ENCODE peak calls at places on chromosomes 11 and 22, in seven cellular contexts. One of them, this sample, is unnamed.

GRCh38 chr11:101860694-101861371 is 54.0 kb upstream of the CEP126 start:
- DNase-seq in stimulated activated CD4-positive, alpha-beta T cell treated with anti-CD3 and anti-CD28 coated beads, Interleukin-12 subunit alpha, Interleukin-12 subunit beta, amount 100 ng/mL, for 24 hours: no peak
- DNase-seq in substantia nigra: no peak
- DNase-seq in foreskin fibroblast: peak
- DNase-seq in LoVo: peak
- DNase-seq in sciatic nerve: no peak
- DNase-seq in stimulated activated effector memory CD8-positive, alpha-beta T cell treated with anti-CD3 and anti-CD28 coated beads, Interleukin-12 subunit alpha, Interleukin-12 subunit beta, amount 100 ng/mL, for 72 hours: no peak
- DNase-seq in this sample: peak

GRCh38 chr22:44574057-44574456 is 76.0 kb upstream of the RTL6 start:
- DNase-seq in sciatic nerve: peak
- DNase-seq in stimulated activated CD4-positive, alpha-beta T cell treated with anti-CD3 and anti-CD28 coated beads, Interleukin-12 subunit alpha, Interleukin-12 subunit beta, amount 100 ng/mL, for 24 hours: no peak
- DNase-seq in stimulated activated effector memory CD8-positive, alpha-beta T cell treated with anti-CD3 and anti-CD28 coated beads, Interleukin-12 subunit alpha, Interleukin-12 subunit beta, amount 100 ng/mL, for 72 hours: no peak
- DNase-seq in LoVo: peak
- DNase-seq in substantia nigra: no peak
- DNase-seq in foreskin fibroblast: peak
- DNase-seq in this sample: no peak

GRCh38 chr22:35205956-35206355 is 51.3 kb upstream of the HMGXB4 start:
- DNase-seq in stimulated activated effector memory CD8-positive, alpha-beta T cell treated with anti-CD3 and anti-CD28 coated beads, Interleukin-12 subunit alpha, Interleukin-12 subunit beta, amount 100 ng/mL, for 72 hours: no peak
- DNase-seq in foreskin fibroblast: peak
- DNase-seq in sciatic nerve: no peak
- DNase-seq in stimulated activated CD4-positive, alpha-beta T cell treated with anti-CD3 and anti-CD28 coated beads, Interleukin-12 subunit alpha, Interleukin-12 subunit beta, amount 100 ng/mL, for 24 hours: no peak
- DNase-seq in LoVo: no peak
- DNase-seq in substantia nigra: no peak
- DNase-seq in this sample: no peak

GRCh38 chr11:125373426-125374391 is 122.4 kb downstream of the FEZ1 start:
- DNase-seq in foreskin fibroblast: no peak
- DNase-seq in sciatic nerve: no peak
- DNase-seq in stimulated activated CD4-positive, alpha-beta T cell treated with anti-CD3 and anti-CD28 coated beads, Interleukin-12 subunit alpha, Interleukin-12 subunit beta, amount 100 ng/mL, for 24 hours: no peak
- DNase-seq in LoVo: no peak
- DNase-seq in substantia nigra: no peak
- DNase-seq in stimulated activated effector memory CD8-positive, alpha-beta T cell treated with anti-CD3 and anti-CD28 coated beads, Interleukin-12 subunit alpha, Interleukin-12 subunit beta, amount 100 ng/mL, for 72 hours: no peak
- DNase-seq in this sample: no peak

GRCh38 chr22:40401532-40401931 is 31.1 kb downstream of the SGSM3 start:
- DNase-seq in foreskin fibroblast: no peak
- DNase-seq in LoVo: no peak
- DNase-seq in stimulated activated effector memory CD8-positive, alpha-beta T cell treated with anti-CD3 and anti-CD28 coated beads, Interleukin-12 subunit alpha, Interleukin-12 subunit beta, amount 100 ng/mL, for 72 hours: peak
- DNase-seq in substantia nigra: no peak
- DNase-seq in sciatic nerve: peak
- DNase-seq in stimulated activated CD4-positive, alpha-beta T cell treated with anti-CD3 and anti-CD28 coated beads, Interleukin-12 subunit alpha, Interleukin-12 subunit beta, amount 100 ng/mL, for 24 hours: peak
- DNase-seq in this sample: no peak

GRCh38 chr11:14249121-14249963 is 109.6 kb downstream of the RRAS2 start:
- DNase-seq in substantia nigra: no peak
- DNase-seq in LoVo: peak
- DNase-seq in stimulated activated effector memory CD8-positive, alpha-beta T cell treated with anti-CD3 and anti-CD28 coated beads, Interleukin-12 subunit alpha, Interleukin-12 subunit beta, amount 100 ng/mL, for 72 hours: peak
- DNase-seq in sciatic nerve: peak
- DNase-seq in stimulated activated CD4-positive, alpha-beta T cell treated with anti-CD3 and anti-CD28 coated beads, Interleukin-12 subunit alpha, Interleukin-12 subunit beta, amount 100 ng/mL, for 24 hours: peak
- DNase-seq in foreskin fibroblast: peak
- DNase-seq in this sample: peak

GRCh38 chr11:119320593-119321524 is 3.9 kb upstream of the MCAM start:
- DNase-seq in stimulated activated CD4-positive, alpha-beta T cell treated with anti-CD3 and anti-CD28 coated beads, Interleukin-12 subunit alpha, Interleukin-12 subunit beta, amount 100 ng/mL, for 24 hours: no peak
- DNase-seq in sciatic nerve: peak
- DNase-seq in LoVo: no peak
- DNase-seq in substantia nigra: no peak
- DNase-seq in foreskin fibroblast: peak
- DNase-seq in stimulated activated effector memory CD8-positive, alpha-beta T cell treated with anti-CD3 and anti-CD28 coated beads, Interleukin-12 subunit alpha, Interleukin-12 subunit beta, amount 100 ng/mL, for 72 hours: peak
- DNase-seq in this sample: peak

GRCh38 chr11:100512475-100512874 is 174.6 kb upstream of the ARHGAP42 start:
- DNase-seq in sciatic nerve: no peak
- DNase-seq in substantia nigra: no peak
- DNase-seq in stimulated activated effector memory CD8-positive, alpha-beta T cell treated with anti-CD3 and anti-CD28 coated beads, Interleukin-12 subunit alpha, Interleukin-12 subunit beta, amount 100 ng/mL, for 72 hours: no peak
- DNase-seq in foreskin fibroblast: no peak
- DNase-seq in LoVo: no peak
- DNase-seq in stimulated activated CD4-positive, alpha-beta T cell treated with anti-CD3 and anti-CD28 coated beads, Interleukin-12 subunit alpha, Interleukin-12 subunit beta, amount 100 ng/mL, for 24 hours: no peak
- DNase-seq in this sample: no peak

GRCh38 chr22:21984793-21985192 is 2.2 kb upstream of the TOP3B start:
- DNase-seq in stimulated activated effector memory CD8-positive, alpha-beta T cell treated with anti-CD3 and anti-CD28 coated beads, Interleukin-12 subunit alpha, Interleukin-12 subunit beta, amount 100 ng/mL, for 72 hours: no peak
- DNase-seq in sciatic nerve: no peak
- DNase-seq in LoVo: no peak
- DNase-seq in substantia nigra: no peak
- DNase-seq in foreskin fibroblast: peak
- DNase-seq in stimulated activated CD4-positive, alpha-beta T cell treated with anti-CD3 and anti-CD28 coated beads, Interleukin-12 subunit alpha, Interleukin-12 subunit beta, amount 100 ng/mL, for 24 hours: no peak
- DNase-seq in this sample: no peak

GRCh38 chr11:44894217-44894617 is 56.5 kb downstream of the TP53I11 start:
- DNase-seq in stimulated activated effector memory CD8-positive, alpha-beta T cell treated with anti-CD3 and anti-CD28 coated beads, Interleukin-12 subunit alpha, Interleukin-12 subunit beta, amount 100 ng/mL, for 72 hours: peak
- DNase-seq in LoVo: peak
- DNase-seq in foreskin fibroblast: peak
- DNase-seq in sciatic nerve: peak
- DNase-seq in stimulated activated CD4-positive, alpha-beta T cell treated with anti-CD3 and anti-CD28 coated beads, Interleukin-12 subunit alpha, Interleukin-12 subunit beta, amount 100 ng/mL, for 24 hours: peak
- DNase-seq in substantia nigra: peak
- DNase-seq in this sample: peak

GRCh38 chr22:39621826-39622225 is 51.3 kb downstream of the CACNA1I start:
- DNase-seq in substantia nigra: no peak
- DNase-seq in sciatic nerve: no peak
- DNase-seq in stimulated activated effector memory CD8-positive, alpha-beta T cell treated with anti-CD3 and anti-CD28 coated beads, Interleukin-12 subunit alpha, Interleukin-12 subunit beta, amount 100 ng/mL, for 72 hours: no peak
- DNase-seq in LoVo: no peak
- DNase-seq in stimulated activated CD4-positive, alpha-beta T cell treated with anti-CD3 and anti-CD28 coated beads, Interleukin-12 subunit alpha, Interleukin-12 subunit beta, amount 100 ng/mL, for 24 hours: no peak
- DNase-seq in foreskin fibroblast: no peak
- DNase-seq in this sample: no peak

GRCh38 chr11:48012051-48012391 is 31.7 kb downstream of the PTPRJ start:
- DNase-seq in LoVo: no peak
- DNase-seq in stimulated activated effector memory CD8-positive, alpha-beta T cell treated with anti-CD3 and anti-CD28 coated beads, Interleukin-12 subunit alpha, Interleukin-12 subunit beta, amount 100 ng/mL, for 72 hours: peak
- DNase-seq in stimulated activated CD4-positive, alpha-beta T cell treated with anti-CD3 and anti-CD28 coated beads, Interleukin-12 subunit alpha, Interleukin-12 subunit beta, amount 100 ng/mL, for 24 hours: no peak
- DNase-seq in substantia nigra: no peak
- DNase-seq in foreskin fibroblast: no peak
- DNase-seq in sciatic nerve: no peak
- DNase-seq in this sample: no peak

GRCh38 chr11:65426839-65427690 is 4.5 kb downstream of the NEAT1 start:
- DNase-seq in stimulated activated CD4-positive, alpha-beta T cell treated with anti-CD3 and anti-CD28 coated beads, Interleukin-12 subunit alpha, Interleukin-12 subunit beta, amount 100 ng/mL, for 24 hours: no peak
- DNase-seq in substantia nigra: no peak
- DNase-seq in foreskin fibroblast: peak
- DNase-seq in LoVo: peak
- DNase-seq in stimulated activated effector memory CD8-positive, alpha-beta T cell treated with anti-CD3 and anti-CD28 coated beads, Interleukin-12 subunit alpha, Interleukin-12 subunit beta, amount 100 ng/mL, for 72 hours: no peak
- DNase-seq in sciatic nerve: peak
- DNase-seq in this sample: no peak

GRCh38 chr11:103699216-103699615 is 337.2 kb upstream of the DDI1 start:
- DNase-seq in LoVo: no peak
- DNase-seq in foreskin fibroblast: peak
- DNase-seq in substantia nigra: no peak
- DNase-seq in stimulated activated CD4-positive, alpha-beta T cell treated with anti-CD3 and anti-CD28 coated beads, Interleukin-12 subunit alpha, Interleukin-12 subunit beta, amount 100 ng/mL, for 24 hours: no peak
- DNase-seq in sciatic nerve: no peak
- DNase-seq in stimulated activated effector memory CD8-positive, alpha-beta T cell treated with anti-CD3 and anti-CD28 coated beads, Interleukin-12 subunit alpha, Interleukin-12 subunit beta, amount 100 ng/mL, for 72 hours: no peak
- DNase-seq in this sample: no peak

GRCh38 chr11:72683782-72684200 is 9.6 kb upstream of the PDE2A start:
- DNase-seq in LoVo: peak
- DNase-seq in stimulated activated effector memory CD8-positive, alpha-beta T cell treated with anti-CD3 and anti-CD28 coated beads, Interleukin-12 subunit alpha, Interleukin-12 subunit beta, amount 100 ng/mL, for 72 hours: peak
- DNase-seq in substantia nigra: no peak
- DNase-seq in foreskin fibroblast: peak
- DNase-seq in stimulated activated CD4-positive, alpha-beta T cell treated with anti-CD3 and anti-CD28 coated beads, Interleukin-12 subunit alpha, Interleukin-12 subunit beta, amount 100 ng/mL, for 24 hours: peak
- DNase-seq in sciatic nerve: peak
- DNase-seq in this sample: peak

GRCh38 chr11:3880724-3881123 is 25.3 kb downstream of the STIM1 start:
- DNase-seq in stimulated activated effector memory CD8-positive, alpha-beta T cell treated with anti-CD3 and anti-CD28 coated beads, Interleukin-12 subunit alpha, Interleukin-12 subunit beta, amount 100 ng/mL, for 72 hours: no peak
- DNase-seq in stimulated activated CD4-positive, alpha-beta T cell treated with anti-CD3 and anti-CD28 coated beads, Interleukin-12 subunit alpha, Interleukin-12 subunit beta, amount 100 ng/mL, for 24 hours: no peak
- DNase-seq in sciatic nerve: no peak
- DNase-seq in LoVo: no peak
- DNase-seq in foreskin fibroblast: peak
- DNase-seq in substantia nigra: no peak
- DNase-seq in this sample: no peak

This sample was measured in nucleus accumbens.